ENCODE peak calls at places on chromosome 14, in six cellular contexts. One of them, this sample, is unnamed.
A peak's percentile ranks its signal among the peaks of the same experiment; 100 is the strongest.

GRCh38 chr14:23061995-23062394 is 4.7 kb upstream of the CDH24 start:
- DNase-seq in CD8-positive, alpha-beta memory T cell: no peak
- DNase-seq in astrocyte of the spinal cord: peak; percentile 97
- DNase-seq in AG04450: peak; percentile 86
- DNase-seq in AG08396: peak; percentile 91
- DNase-seq in left colon: no peak
- DNase-seq in this sample: peak; percentile 95

GRCh38 chr14:75310295-75311059 is 31.8 kb downstream of the FOS start:
- DNase-seq in CD8-positive, alpha-beta memory T cell: no peak
- DNase-seq in astrocyte of the spinal cord: peak; percentile 94
- DNase-seq in AG04450: peak; percentile 63
- DNase-seq in AG08396: peak; percentile 77
- DNase-seq in left colon: peak; percentile 62
- DNase-seq in this sample: peak; percentile 96

GRCh38 chr14:103144085-103144484 is 20.8 kb downstream of the TNFAIP2 start:
- DNase-seq in CD8-positive, alpha-beta memory T cell: no peak
- DNase-seq in astrocyte of the spinal cord: no peak
- DNase-seq in AG04450: peak; percentile 10
- DNase-seq in AG08396: no peak
- DNase-seq in left colon: no peak
- DNase-seq in this sample: peak; percentile 69

GRCh38 chr14:72894623-72895378 is 900 bp upstream of the DPF3 start:
- DNase-seq in CD8-positive, alpha-beta memory T cell: no peak
- DNase-seq in astrocyte of the spinal cord: peak; percentile 19
- DNase-seq in AG04450: no peak
- DNase-seq in AG08396: no peak
- DNase-seq in left colon: peak; percentile 45
- DNase-seq in this sample: peak; percentile 45

GRCh38 chr14:93676416-93676958 is 111.8 kb downstream of the PRIMA1 start:
- DNase-seq in CD8-positive, alpha-beta memory T cell: no peak
- DNase-seq in astrocyte of the spinal cord: no peak
- DNase-seq in AG04450: no peak
- DNase-seq in AG08396: no peak
- DNase-seq in left colon: no peak
- DNase-seq in this sample: no peak

GRCh38 chr14:57346741-57347140 is 43.6 kb upstream of the NAA30 start:
- DNase-seq in CD8-positive, alpha-beta memory T cell: no peak
- DNase-seq in astrocyte of the spinal cord: no peak
- DNase-seq in AG04450: no peak
- DNase-seq in AG08396: no peak
- DNase-seq in left colon: no peak
- DNase-seq in this sample: no peak

GRCh38 chr14:36856095-36856878 is 194.6 kb downstream of the PAX9 start:
- DNase-seq in CD8-positive, alpha-beta memory T cell: no peak
- DNase-seq in astrocyte of the spinal cord: no peak
- DNase-seq in AG04450: no peak
- DNase-seq in AG08396: no peak
- DNase-seq in left colon: peak; percentile 43
- DNase-seq in this sample: no peak

GRCh38 chr14:96847451-96847850 is 50.3 kb downstream of the VRK1 start:
- DNase-seq in CD8-positive, alpha-beta memory T cell: no peak
- DNase-seq in astrocyte of the spinal cord: no peak
- DNase-seq in AG04450: no peak
- DNase-seq in AG08396: no peak
- DNase-seq in left colon: no peak
- DNase-seq in this sample: no peak

GRCh38 chr14:72518809-72519377 is 375.0 kb downstream of the DPF3 start:
- DNase-seq in CD8-positive, alpha-beta memory T cell: no peak
- DNase-seq in astrocyte of the spinal cord: no peak
- DNase-seq in AG04450: no peak
- DNase-seq in AG08396: no peak
- DNase-seq in left colon: no peak
- DNase-seq in this sample: no peak

GRCh38 chr14:74402264-74403251 is 23.5 kb downstream of the SYNDIG1L start:
- DNase-seq in CD8-positive, alpha-beta memory T cell: no peak
- DNase-seq in astrocyte of the spinal cord: no peak
- DNase-seq in AG04450: no peak
- DNase-seq in AG08396: no peak
- DNase-seq in left colon: peak; percentile 18
- DNase-seq in this sample: no peak

GRCh38 chr14:102532204-102532658 is 22.7 kb upstream of the ANKRD9 start:
- DNase-seq in CD8-positive, alpha-beta memory T cell: no peak
- DNase-seq in astrocyte of the spinal cord: no peak
- DNase-seq in AG04450: no peak
- DNase-seq in AG08396: no peak
- DNase-seq in left colon: no peak
- DNase-seq in this sample: no peak

GRCh38 chr14:92241966-92242365 is 81.0 kb upstream of the SLC24A4 start:
- DNase-seq in CD8-positive, alpha-beta memory T cell: no peak
- DNase-seq in astrocyte of the spinal cord: no peak
- DNase-seq in AG04450: no peak
- DNase-seq in AG08396: no peak
- DNase-seq in left colon: no peak
- DNase-seq in this sample: no peak

GRCh38 chr14:73237219-73237785 is at the start of gene PAPLN:
- DNase-seq in CD8-positive, alpha-beta memory T cell: no peak
- DNase-seq in astrocyte of the spinal cord: no peak
- DNase-seq in AG04450: no peak
- DNase-seq in AG08396: peak; percentile 41
- DNase-seq in left colon: peak; percentile 67
- DNase-seq in this sample: no peak